ENCODE peak calls at places on chromosomes 16 and 17, in five cellular contexts. One of them, this sample, is unnamed.

GRCh38 chr16:67915831-67916723 is 15.6 kb downstream of the CTRL start:
- DNase-seq in GM12892: no peak
- DNase-seq in NCI-H524: no peak
- DNase-seq in activated CD4-positive, alpha-beta T cell treated with anti-CD3 and anti-CD28 coated beads, Interleukin-2, amount 50 U/mL, for 48 hours: no peak
- DNase-seq in central memory CD8-positive, alpha-beta T cell: no peak
- DNase-seq in this sample: no peak

GRCh38 chr17:34366529-34367107 is 3.6 kb upstream of the CCL1 start:
- DNase-seq in NCI-H524: no peak
- DNase-seq in central memory CD8-positive, alpha-beta T cell: no peak
- DNase-seq in GM12892: no peak
- DNase-seq in activated CD4-positive, alpha-beta T cell treated with anti-CD3 and anti-CD28 coated beads, Interleukin-2, amount 50 U/mL, for 48 hours: no peak
- DNase-seq in this sample: no peak

GRCh38 chr16:9901-10665 is 43.3 kb downstream of the POLR3K start:
- DNase-seq in GM12892: no peak
- DNase-seq in activated CD4-positive, alpha-beta T cell treated with anti-CD3 and anti-CD28 coated beads, Interleukin-2, amount 50 U/mL, for 48 hours: no peak
- DNase-seq in NCI-H524: no peak
- DNase-seq in central memory CD8-positive, alpha-beta T cell: no peak
- DNase-seq in this sample: peak

GRCh38 chr16:86027366-86028126 is 128.6 kb downstream of the IRF8 start:
- DNase-seq in NCI-H524: no peak
- DNase-seq in activated CD4-positive, alpha-beta T cell treated with anti-CD3 and anti-CD28 coated beads, Interleukin-2, amount 50 U/mL, for 48 hours: no peak
- DNase-seq in GM12892: no peak
- DNase-seq in central memory CD8-positive, alpha-beta T cell: no peak
- DNase-seq in this sample: no peak

GRCh38 chr16:55233464-55233863 is 90.5 kb upstream of the IRX6 start:
- DNase-seq in central memory CD8-positive, alpha-beta T cell: no peak
- DNase-seq in GM12892: no peak
- DNase-seq in activated CD4-positive, alpha-beta T cell treated with anti-CD3 and anti-CD28 coated beads, Interleukin-2, amount 50 U/mL, for 48 hours: no peak
- DNase-seq in NCI-H524: no peak
- DNase-seq in this sample: no peak

GRCh38 chr17:2485543-2485942 is 26.1 kb downstream of the METTL16 start:
- DNase-seq in NCI-H524: no peak
- DNase-seq in central memory CD8-positive, alpha-beta T cell: no peak
- DNase-seq in activated CD4-positive, alpha-beta T cell treated with anti-CD3 and anti-CD28 coated beads, Interleukin-2, amount 50 U/mL, for 48 hours: no peak
- DNase-seq in GM12892: no peak
- DNase-seq in this sample: no peak

GRCh38 chr17:81468111-81468764 is 44.4 kb downstream of the ACTG1 start:
- DNase-seq in GM12892: no peak
- DNase-seq in central memory CD8-positive, alpha-beta T cell: no peak
- DNase-seq in activated CD4-positive, alpha-beta T cell treated with anti-CD3 and anti-CD28 coated beads, Interleukin-2, amount 50 U/mL, for 48 hours: no peak
- DNase-seq in NCI-H524: no peak
- DNase-seq in this sample: no peak

GRCh38 chr17:7857724-7858486 is at the start of gene CYB5D1:
- DNase-seq in GM12892: no peak
- DNase-seq in NCI-H524: peak
- DNase-seq in central memory CD8-positive, alpha-beta T cell: peak
- DNase-seq in activated CD4-positive, alpha-beta T cell treated with anti-CD3 and anti-CD28 coated beads, Interleukin-2, amount 50 U/mL, for 48 hours: peak
- DNase-seq in this sample: peak

GRCh38 chr16:14181371-14182050 is 110.4 kb downstream of the MRTFB start:
- DNase-seq in NCI-H524: no peak
- DNase-seq in activated CD4-positive, alpha-beta T cell treated with anti-CD3 and anti-CD28 coated beads, Interleukin-2, amount 50 U/mL, for 48 hours: no peak
- DNase-seq in central memory CD8-positive, alpha-beta T cell: no peak
- DNase-seq in GM12892: no peak
- DNase-seq in this sample: no peak

GRCh38 chr16:22165508-22166285 is 3.4 kb downstream of the SDR42E2 start:
- DNase-seq in NCI-H524: no peak
- DNase-seq in activated CD4-positive, alpha-beta T cell treated with anti-CD3 and anti-CD28 coated beads, Interleukin-2, amount 50 U/mL, for 48 hours: no peak
- DNase-seq in central memory CD8-positive, alpha-beta T cell: no peak
- DNase-seq in GM12892: no peak
- DNase-seq in this sample: no peak

GRCh38 chr16:82605863-82606620 is 20.7 kb upstream of the CDH13 start:
- DNase-seq in central memory CD8-positive, alpha-beta T cell: no peak
- DNase-seq in NCI-H524: no peak
- DNase-seq in GM12892: no peak
- DNase-seq in activated CD4-positive, alpha-beta T cell treated with anti-CD3 and anti-CD28 coated beads, Interleukin-2, amount 50 U/mL, for 48 hours: no peak
- DNase-seq in this sample: no peak

GRCh38 chr17:58436805-58437239 is 19.5 kb upstream of the RNF43 start:
- DNase-seq in GM12892: no peak
- DNase-seq in central memory CD8-positive, alpha-beta T cell: no peak
- DNase-seq in activated CD4-positive, alpha-beta T cell treated with anti-CD3 and anti-CD28 coated beads, Interleukin-2, amount 50 U/mL, for 48 hours: no peak
- DNase-seq in NCI-H524: no peak
- DNase-seq in this sample: no peak

GRCh38 chr16:67185003-67185865 is 1.5 kb upstream of the MATCAP1 start:
- DNase-seq in GM12892: peak
- DNase-seq in central memory CD8-positive, alpha-beta T cell: peak
- DNase-seq in activated CD4-positive, alpha-beta T cell treated with anti-CD3 and anti-CD28 coated beads, Interleukin-2, amount 50 U/mL, for 48 hours: peak
- DNase-seq in NCI-H524: peak
- DNase-seq in this sample: peak

GRCh38 chr16:49952386-49952785 is 72.6 kb upstream of the CNEP1R1 start:
- DNase-seq in GM12892: no peak
- DNase-seq in central memory CD8-positive, alpha-beta T cell: no peak
- DNase-seq in NCI-H524: no peak
- DNase-seq in activated CD4-positive, alpha-beta T cell treated with anti-CD3 and anti-CD28 coated beads, Interleukin-2, amount 50 U/mL, for 48 hours: no peak
- DNase-seq in this sample: no peak

GRCh38 chr17:35788504-35788998 is 6.9 kb downstream of the MMP28 start:
- DNase-seq in central memory CD8-positive, alpha-beta T cell: no peak
- DNase-seq in NCI-H524: no peak
- DNase-seq in GM12892: no peak
- DNase-seq in activated CD4-positive, alpha-beta T cell treated with anti-CD3 and anti-CD28 coated beads, Interleukin-2, amount 50 U/mL, for 48 hours: no peak
- DNase-seq in this sample: no peak

GRCh38 chr17:37710344-37710886 is 34.4 kb downstream of the HNF1B start:
- DNase-seq in activated CD4-positive, alpha-beta T cell treated with anti-CD3 and anti-CD28 coated beads, Interleukin-2, amount 50 U/mL, for 48 hours: no peak
- DNase-seq in central memory CD8-positive, alpha-beta T cell: no peak
- DNase-seq in GM12892: no peak
- DNase-seq in NCI-H524: peak
- DNase-seq in this sample: no peak

GRCh38 chr17:1255041-1255440 is 15.2 kb upstream of the BHLHA9 start:
- DNase-seq in activated CD4-positive, alpha-beta T cell treated with anti-CD3 and anti-CD28 coated beads, Interleukin-2, amount 50 U/mL, for 48 hours: no peak
- DNase-seq in NCI-H524: no peak
- DNase-seq in central memory CD8-positive, alpha-beta T cell: no peak
- DNase-seq in GM12892: no peak
- DNase-seq in this sample: no peak

This sample was measured in activated T-cell treated with anti-CD3 and anti-CD28 coated beads for 48 hours.